ENCODE peak calls at places on chromosomes 4 and X, in seven cellular contexts. B is HT-29, X is dorsolateral prefrontal cortex, J is lower lobe of right lung, P is neural crest cell, K is NCI-H774, H is NCI-H2081. E is an unnamed sample.

GRCh38 chrX:8520791-8521190 is 56.2 kb downstream of the VCX3B start:
- DNase-seq in B (no peak), X (no peak), J (no peak), P (no peak), K (no peak), H (no peak), E (no peak)

GRCh38 chr4:85084371-85085170 is 118.1 kb upstream of the WDFY3 start:
- DNase-seq in B (peak; percentile 78), X (no peak), J (no peak), P (peak; percentile 47), K (peak; percentile 35), H (peak; percentile 47), E (peak; percentile 57)

GRCh38 chrX:31126205-31126604 is 54.4 kb upstream of the FTHL17 start:
- DNase-seq in B (no peak), X (no peak), J (no peak), P (no peak), K (no peak), H (no peak), E (no peak)

GRCh38 chr4:23930750-23931488 is 41.1 kb upstream of the PPARGC1A start:
- DNase-seq in B (no peak), X (peak; percentile 12), J (peak; percentile 61), P (no peak), K (no peak), H (no peak), E (no peak)

GRCh38 chr4:55608591-55608990 is 16.5 kb upstream of the PDCL2 start:
- DNase-seq in B (no peak), X (no peak), J (no peak), P (no peak), K (no peak), H (no peak), E (no peak)

GRCh38 chr4:5780831-5781480 is 70.0 kb downstream of the EVC start:
- DNase-seq in B (no peak), X (no peak), J (no peak), P (no peak), K (no peak), H (no peak), E (no peak)

GRCh38 chr4:139099366-139099982 is 77.5 kb downstream of the ELF2 start:
- DNase-seq in B (peak; percentile 84), X (peak; percentile 67), J (no peak), P (peak; percentile 64), K (peak; percentile 52), H (peak; percentile 86), E (peak; percentile 79)

GRCh38 chr4:55364691-55365346 is 18.8 kb downstream of the SRD5A3 start:
- DNase-seq in B (no peak), X (peak; percentile 48), J (no peak), P (no peak), K (no peak), H (no peak), E (no peak)

GRCh38 chrX:48493890-48494364 is 14.9 kb upstream of the PORCN start:
- DNase-seq in B (peak; percentile 52), X (no peak), J (no peak), P (peak; percentile 40), K (peak; percentile 15), H (no peak), E (no peak)

GRCh38 chrX:140467211-140467610 is 37.7 kb downstream of the SOX3 start:
- DNase-seq in B (no peak), X (no peak), J (no peak), P (no peak), K (no peak), H (no peak), E (no peak)

GRCh38 chrX:120668357-120668756 is 38.5 kb upstream of the C1GALT1C1 start:
- DNase-seq in B (no peak), X (no peak), J (no peak), P (no peak), K (no peak), H (no peak), E (no peak)

GRCh38 chrX:123590842-123591491 is 141.9 kb downstream of the THOC2 start:
- DNase-seq in B (no peak), X (no peak), J (no peak), P (no peak), K (peak; percentile 11), H (no peak), E (no peak)

GRCh38 chr4:6603128-6603527 is 28.1 kb downstream of the MAN2B2 start:
- DNase-seq in B (no peak), X (no peak), J (no peak), P (no peak), K (no peak), H (no peak), E (no peak)

GRCh38 chr4:2072971-2073807 is 14.1 kb downstream of the NAT8L start:
- DNase-seq in B (no peak), X (no peak), J (no peak), P (no peak), K (no peak), H (no peak), E (no peak)

GRCh38 chr4:138279286-138279685 is 37.1 kb upstream of the SLC7A11 start:
- DNase-seq in B (no peak), X (no peak), J (no peak), P (no peak), K (no peak), H (no peak), E (no peak)

GRCh38 chr4:101044766-101045165 is 302.6 kb downstream of the PPP3CA start:
- DNase-seq in B (no peak), X (no peak), J (no peak), P (no peak), K (no peak), H (no peak), E (no peak)

GRCh38 chr4:93764647-93765246 is 63.8 kb upstream of the ATOH1 start:
- DNase-seq in B (peak; percentile 73), X (no peak), J (no peak), P (peak; percentile 29), K (peak; percentile 4), H (peak; percentile 26), E (peak; percentile 25)

E was measured in NCI-H1930.